ENCODE peak calls at places on chromosomes 11 and 22, in eight cellular contexts. Q, F, T, Y, A, U, B and C are unnamed samples. For H3K4me1, the result is how much of the 10 kb centered on the place peaks cover.

GRCh38 chr11:115496892-115497291 is 7.3 kb downstream of the CADM1 start:
- DNase-seq in T (no peak), A (no peak), F (no peak), Q (no peak), B (no peak), U (no peak), Y (no peak), C (no peak)

GRCh38 chr11:77473001-77473800 is 693 bp downstream of the PAK1 start:
- DNase-seq in U (peak), B (peak), T (no peak), F (peak), Q (peak), Y (peak), A (peak), C (peak)

GRCh38 chr22:31284756-31285155 is 7.5 kb downstream of the PIK3IP1 start:
- DNase-seq in T (no peak), Q (no peak), U (no peak), F (no peak), A (no peak), B (no peak), Y (peak), C (peak)

GRCh38 chr11:17782145-17782544 is 47.6 kb downstream of the KCNC1 start:
- DNase-seq in T (no peak), A (no peak), F (no peak), B (no peak), U (no peak), Y (no peak), Q (no peak), C (no peak)

GRCh38 chr22:50516068-50516467 is 8.0 kb downstream of the NCAPH2 start:
- DNase-seq in U (no peak), T (no peak), B (no peak), F (no peak), A (no peak), Y (no peak), Q (no peak), C (no peak)

GRCh38 chr11:116452447-116452846 is 320.3 kb downstream of the BUD13 start:
- DNase-seq in B (no peak), Y (no peak), U (no peak), A (no peak), T (no peak), Q (no peak), F (no peak), C (no peak)

GRCh38 chr11:783581-784015 is 6.3 kb downstream of the CEND1 start:
- DNase-seq in U (no peak), Y (peak), A (no peak), F (peak), T (no peak), Q (peak), B (peak), C (peak)

GRCh38 chr11:112248216-112248615 is 12.4 kb downstream of the PLET1 start:
- DNase-seq in Y (no peak), U (no peak), A (no peak), B (no peak), T (no peak), Q (no peak), F (no peak), C (no peak)

GRCh38 chr11:15947681-15948648 is 408.4 kb downstream of the SOX6 start:
- DNase-seq in T (no peak), U (no peak), Q (no peak), F (peak), Y (no peak), B (no peak), A (no peak), C (no peak)

GRCh38 chr22:25666308-25666707 is 75.7 kb upstream of the MYO18B start:
- DNase-seq in B (no peak), Q (peak), F (peak), U (no peak), A (no peak), Y (peak), T (no peak), C (no peak)

GRCh38 chr11:17402486-17402885 is 14.0 kb upstream of the KCNJ11 start:
- DNase-seq in B (no peak), T (no peak), Y (no peak), U (no peak), F (no peak), Q (no peak), A (no peak), C (no peak)

GRCh38 chr11:83818349-83818748 is 532.2 kb upstream of the CCDC90B start:
- DNase-seq in U (no peak), F (no peak), A (no peak), B (no peak), T (no peak), Y (no peak), Q (no peak), C (no peak)

GRCh38 chr22:23745780-23746179 is 5.1 kb downstream of the ZNF70 start:
- DNase-seq in Y (no peak), T (no peak), F (no peak), U (no peak), A (no peak), Q (no peak), B (no peak), C (no peak)

GRCh38 chr11:9880657-9881056 is 216.8 kb downstream of the SWAP70 start:
- DNase-seq in B (no peak), T (no peak), Q (no peak), A (peak), U (no peak), F (no peak), Y (no peak), C (no peak)

GRCh38 chr11:71332046-71332445 is 79.7 kb upstream of the SHANK2 start:
- DNase-seq in U (no peak), A (no peak), Y (no peak), T (no peak), B (no peak), Q (peak), F (no peak), C (no peak)

GRCh38 chr11:36009469-36009868 is 65.6 kb downstream of the LDLRAD3 start:
- DNase-seq in Y (no peak), U (peak), A (no peak), B (no peak), Q (no peak), T (no peak), F (no peak), C (no peak)

GRCh38 chr11:945986-946385 is 20.3 kb downstream of the AP2A2 start:
- DNase-seq in U (no peak), T (no peak), B (peak), F (no peak), Q (no peak), A (peak), Y (no peak), C (no peak)

GRCh38 chr22:38923463-38924196 is 33.8 kb upstream of the APOBEC3A start:
- DNase-seq in Q (peak), F (peak), T (no peak), B (peak), A (peak), U (peak), Y (peak), C (peak)

GRCh38 chr11:6377902-6378694 is 12.2 kb upstream of the SMPD1 start:
- DNase-seq in B (no peak), Y (no peak), Q (no peak), F (no peak), A (no peak), T (peak), U (no peak), C (no peak)

GRCh38 chr11:10438451-10438850 is 16.6 kb upstream of the AMPD3 start:
- DNase-seq in U (no peak), A (no peak), B (peak), Y (no peak), F (no peak), T (no peak), Q (no peak), C (no peak)

GRCh38 chr11:32436751-32437405 is 1.5 kb upstream of the WT1 start:
- DNase-seq in U (no peak), F (no peak), Q (no peak), B (peak), Y (no peak), A (no peak), T (no peak), C (no peak)

GRCh38 chr11:33633251-33634003 is 67.2 kb downstream of the C11orf91 start:
- DNase-seq in Q (no peak), T (no peak), B (peak), Y (no peak), U (peak), A (no peak), F (no peak), C (no peak)

GRCh38 chr11:45852712-45853101 is 5.4 kb downstream of the CRY2 start:
- DNase-seq in A (no peak), T (peak), Y (no peak), B (peak), F (no peak), Q (no peak), U (no peak), C (no peak)

GRCh38 chr11:117281159-117281558 is 10.0 kb upstream of the BACE1-AS start:
- DNase-seq in U (no peak), F (no peak), A (peak), B (peak), T (no peak), Y (no peak), Q (no peak), C (no peak)

GRCh38 chr22:50656122-50657070 is 16.2 kb upstream of the SHANK3 start:
- DNase-seq in B (no peak), Y (peak), U (peak), Q (peak), F (no peak), A (no peak), T (no peak), C (no peak)

GRCh38 chr22:30646518-30647160 is 11.1 kb downstream of the SLC35E4 start:
- DNase-seq in F (no peak), Q (no peak), B (peak), A (no peak), T (no peak), Y (no peak), U (no peak), C (no peak)

DNA sequence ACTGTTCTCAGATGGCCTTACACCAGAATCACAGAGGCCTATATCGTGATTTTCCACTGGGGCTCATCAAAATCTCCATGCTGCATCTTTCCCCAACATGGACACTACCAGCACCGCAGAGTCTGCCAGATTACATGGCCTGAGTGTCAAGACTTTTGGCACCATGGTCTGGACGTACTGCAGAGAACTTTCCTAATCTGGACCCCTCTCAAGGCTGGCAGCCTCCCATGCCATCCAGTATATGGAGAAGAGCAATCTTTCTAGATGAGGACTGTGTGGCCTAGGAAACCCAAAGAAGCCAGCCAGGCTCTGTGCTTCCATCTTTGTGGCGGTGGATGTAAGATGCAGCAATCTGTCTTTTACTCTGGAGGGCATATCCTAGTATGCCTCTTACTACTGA is 139.2 kb downstream of the ADAMTS15 start:
- DNase-seq in U (no peak), Q (no peak), F (no peak), Y (no peak), T (no peak), B (peak), A (no peak), C (no peak)
- H3K4me3 ChIP-seq in U (no peak), Q (no peak), F (no peak), Y (no peak), T (no peak), B (no peak), A (no peak), C (no peak)

DNA sequence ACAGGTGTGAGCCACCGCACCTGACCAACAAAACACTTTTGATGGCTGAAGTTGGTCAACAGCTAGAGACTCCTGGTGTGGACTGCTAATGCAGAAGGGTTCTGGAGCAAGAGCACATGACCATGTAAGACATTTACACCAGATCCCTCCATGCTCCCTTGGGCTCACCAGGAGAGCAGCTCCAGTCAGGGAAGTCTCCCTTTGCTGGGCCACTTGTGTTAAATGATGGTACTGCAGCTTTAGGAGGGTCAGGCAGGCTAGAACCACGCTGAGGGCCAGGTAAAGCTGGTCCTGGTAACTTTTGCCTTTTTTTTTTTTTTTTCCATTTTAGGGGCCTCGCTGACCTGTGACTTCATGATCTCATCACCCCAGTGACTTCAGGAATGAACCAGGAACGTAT is 146.4 kb downstream of the FBXO7 start:
- DNase-seq in F (no peak), U (no peak), B (peak), Q (no peak), Y (no peak), A (no peak), T (no peak), C (no peak)
- H3K4me1 ChIP-seq in F (under half), U (under half), B (under half), Q (half or more), Y (under half), A (under half), T (under half), C (under half)

GRCh38 chr11:65355776-65356393 is 1.3 kb downstream of the TIGD3 start:
- DNase-seq in Q (peak), B (peak), A (no peak), Y (no peak), F (no peak), T (no peak), U (no peak), C (no peak)
- H3K4me3 ChIP-seq in Q (peak), B (peak), A (no peak), Y (no peak), F (peak), T (peak), U (no peak), C (no peak)

GRCh38 chr11:118612378-118612777 is 5.0 kb downstream of the PHLDB1 start:
- DNase-seq in B (peak), F (no peak), Y (no peak), A (no peak), Q (no peak), T (no peak), U (no peak), C (no peak)

GRCh38 chr11:118615996-118616395 is 8.6 kb downstream of the PHLDB1 start:
- DNase-seq in B (peak), A (no peak), Y (no peak), T (no peak), F (no peak), Q (peak), U (no peak), C (no peak)

GRCh38 chr11:118614511-118614910 is 7.1 kb downstream of the PHLDB1 start:
- DNase-seq in F (no peak), Q (peak), T (no peak), A (no peak), B (peak), U (no peak), Y (no peak), C (no peak)

GRCh38 chr11:118618115-118618990 is 10.9 kb downstream of the PHLDB1 start:
- DNase-seq in F (no peak), U (no peak), T (no peak), Y (peak), B (peak), Q (peak), A (no peak), C (no peak)

GRCh38 chr11:118615282-118615979 is 8.0 kb downstream of the PHLDB1 start:
- DNase-seq in B (peak), F (no peak), T (no peak), A (peak), Q (peak), U (no peak), Y (no peak), C (no peak)
- H3K4me1 ChIP-seq in B (under half), F (under half), T (under half), A (under half), Q (under half), U (half or more), Y (half or more), C (under half)

GRCh38 chr11:118619444-118620205 is 12.2 kb downstream of the PHLDB1 start:
- DNase-seq in T (no peak), Y (peak), Q (peak), F (no peak), A (no peak), U (no peak), B (no peak), C (peak)

GRCh38 chr11:118621071-118621815 is 13.8 kb downstream of the PHLDB1 start:
- DNase-seq in A (peak), U (no peak), Q (peak), B (peak), T (no peak), F (peak), Y (peak), C (peak)

GRCh38 chr11:118621898-118622375 is 14.5 kb downstream of the PHLDB1 start:
- DNase-seq in U (no peak), Y (no peak), F (no peak), Q (no peak), A (no peak), B (no peak), T (no peak), C (peak)

GRCh38 chr11:118620529-118621070 is 13.2 kb downstream of the PHLDB1 start:
- DNase-seq in T (no peak), Y (no peak), U (no peak), A (no peak), Q (peak), B (no peak), F (peak), C (no peak)

DNA sequence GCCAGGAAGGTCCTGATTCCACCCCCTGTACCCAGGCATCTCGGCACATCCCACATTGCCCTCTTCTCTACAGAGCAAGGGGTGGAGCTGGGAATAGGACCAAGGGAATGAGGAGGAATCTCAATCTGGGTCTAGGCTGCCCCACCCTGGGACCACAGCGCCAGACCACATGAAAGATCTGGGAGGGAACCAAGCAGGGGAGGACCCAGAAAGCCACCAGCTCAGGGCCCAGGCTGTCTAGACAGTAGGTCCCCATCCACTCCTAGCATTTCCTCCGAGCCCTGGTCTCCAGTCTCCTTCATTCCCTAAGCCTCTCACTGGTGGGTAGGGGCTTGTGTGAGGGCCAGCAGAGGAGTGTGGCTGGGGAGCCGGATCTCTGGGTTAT is 11.6 kb downstream of the PHLDB1 start:
- DNase-seq in F (no peak), Q (peak), U (no peak), Y (no peak), A (no peak), T (no peak), B (peak), C (peak)
- H3K4me3 ChIP-seq in F (no peak), Q (no peak), U (no peak), Y (no peak), A (no peak), T (no peak), B (no peak), C (no peak)

GRCh38 chr22:37502342-37503182 is 16.4 kb upstream of the MFNG start:
- DNase-seq in U (peak), T (no peak), A (no peak), Q (peak), B (no peak), Y (peak), F (peak), C (no peak)

GRCh38 chr22:37499789-37500188 is 13.6 kb upstream of the MFNG start:
- DNase-seq in B (no peak), F (no peak), A (no peak), U (no peak), T (no peak), Y (no peak), Q (no peak), C (no peak)

GRCh38 chr22:37501610-37502341 is 15.6 kb upstream of the MFNG start:
- DNase-seq in A (no peak), F (peak), B (no peak), Y (peak), T (no peak), U (peak), Q (peak), C (peak)

GRCh38 chr22:37500745-37501144 is 14.6 kb upstream of the MFNG start:
- DNase-seq in U (no peak), Y (no peak), A (no peak), T (no peak), Q (no peak), F (no peak), B (no peak), C (no peak)

GRCh38 chr22:37501176-37501609 is 15.0 kb upstream of the MFNG start:
- DNase-seq in A (no peak), B (no peak), U (no peak), Y (no peak), T (no peak), Q (peak), F (peak), C (no peak)
- H3K4me1 ChIP-seq in A (under half), B (under half), U (half or more), Y (under half), T (under half), Q (under half), F (half or more), C (under half)

GRCh38 chr11:57216463-57216862 is 20.6 kb downstream of the APLNR start:
- DNase-seq in Y (no peak), Q (no peak), U (no peak), B (no peak), F (no peak), A (no peak), T (no peak), C (no peak)

GRCh38 chr11:57217053-57217452 is 20.0 kb downstream of the APLNR start:
- DNase-seq in F (no peak), T (no peak), Q (no peak), A (no peak), B (no peak), U (no peak), Y (no peak), C (no peak)

GRCh38 chr11:57214087-57214395 is 23.0 kb downstream of the APLNR start:
- DNase-seq in U (no peak), B (no peak), Y (no peak), Q (no peak), T (no peak), F (no peak), A (no peak), C (no peak)

GRCh38 chr11:57213282-57214086 is 23.6 kb downstream of the APLNR start:
- DNase-seq in B (peak), U (no peak), Q (no peak), T (peak), A (peak), Y (no peak), F (no peak), C (no peak)

GRCh38 chr11:57214494-57214893 is 22.6 kb downstream of the APLNR start:
- DNase-seq in U (peak), B (no peak), F (no peak), A (no peak), Y (no peak), T (no peak), Q (no peak), C (peak)
- H3K4me3 ChIP-seq in U (no peak), B (no peak), F (no peak), A (no peak), Y (no peak), T (no peak), Q (no peak), C (no peak)

GRCh38 chr11:57357310-57357709 is 19.2 kb downstream of the P2RX3 start:
- DNase-seq in A (no peak), F (no peak), Y (no peak), T (no peak), Q (no peak), B (no peak), U (no peak), C (no peak)
- H3K4me1 ChIP-seq in A (under half), F (under half), Y (under half), T (under half), Q (under half), B (under half), U (under half), C (under half)

GRCh38 chr11:133533205-133533604 is 904 bp upstream of the OPCML start:
- DNase-seq in Q (no peak), T (no peak), A (no peak), B (no peak), F (no peak), U (no peak), Y (no peak), C (no peak)

GRCh38 chr11:133529807-133530500 is 2.3 kb downstream of the OPCML start:
- DNase-seq in T (no peak), Q (no peak), F (no peak), B (peak), Y (no peak), A (no peak), U (no peak), C (no peak)

GRCh38 chr11:133530501-133530835 is 1.8 kb downstream of the OPCML start:
- DNase-seq in U (no peak), A (no peak), B (peak), Q (no peak), T (no peak), Y (no peak), F (no peak), C (no peak)

GRCh38 chr11:133531971-133532651 is at the start of gene OPCML:
- DNase-seq in F (no peak), Y (no peak), A (no peak), Q (no peak), T (no peak), B (peak), U (no peak), C (no peak)

DNA sequence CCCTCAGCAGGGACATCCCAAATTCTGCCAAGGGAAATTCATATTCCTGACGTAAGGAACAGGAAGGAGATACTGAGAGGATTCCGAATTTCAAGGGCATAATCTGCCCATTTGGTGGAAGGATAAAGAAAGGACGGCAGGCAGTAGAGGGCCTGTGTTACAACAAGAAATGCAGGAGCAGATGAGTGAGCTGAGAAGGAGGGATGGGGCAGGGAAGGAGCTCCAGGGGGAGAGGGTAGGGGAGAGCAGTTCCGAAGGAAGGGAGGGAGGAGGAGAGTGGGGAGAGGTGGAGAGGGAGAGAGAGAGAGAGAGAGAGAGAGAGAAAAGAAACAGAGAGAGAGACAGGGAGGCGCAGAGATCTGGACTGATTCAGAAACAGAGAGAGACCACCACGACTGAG is 851 bp downstream of the OPCML start:
- DNase-seq in Y (no peak), B (peak), F (no peak), U (no peak), T (no peak), A (no peak), Q (no peak), C (no peak)
- H3K4me3 ChIP-seq in Y (no peak), B (peak), F (no peak), U (no peak), T (no peak), A (no peak), Q (no peak), C (no peak)